ENCODE peak calls at places on chromosomes 11 and 22, in seven cellular contexts. I is breast epithelium, M is uterus, D is ovary, N is transverse colon, H is spleen, B is psoas muscle. T is an unnamed sample. For H3K4me1, the result is how much of the 10 kb centered on the place peaks cover.

GRCh38 chr11:109015283-109015682 is 350.4 kb downstream of the DDX10 start:
- DNase-seq in I (no peak), H (no peak), M (no peak), N (no peak), B (no peak), D (no peak), T (no peak)

GRCh38 chr11:117097567-117098268 is 510 bp downstream of the SIK3 start:
- DNase-seq in M (no peak), B (peak), I (peak), H (no peak), D (no peak), N (peak), T (peak)

GRCh38 chr11:78535920-78536319 is 38.7 kb downstream of the NARS2 start:
- DNase-seq in B (no peak), H (no peak), D (no peak), I (no peak), N (no peak), M (no peak), T (no peak)

GRCh38 chr22:29773233-29773632 is 6.1 kb downstream of the UQCR10 start:
- DNase-seq in N (no peak), M (no peak), B (peak), H (no peak), I (no peak), D (no peak), T (no peak)

GRCh38 chr22:41310336-41310735 is 9.0 kb downstream of the ZC3H7B start:
- DNase-seq in D (no peak), M (no peak), B (no peak), I (no peak), H (no peak), N (no peak), T (no peak)

GRCh38 chr22:33391298-33391697 is 333.1 kb upstream of the SYN3 start:
- DNase-seq in M (no peak), I (no peak), H (no peak), N (no peak), B (no peak), D (no peak), T (no peak)

GRCh38 chr11:31355131-31355530 is 14.4 kb downstream of the DCDC1 start:
- DNase-seq in I (no peak), M (no peak), D (no peak), N (no peak), H (no peak), B (no peak), T (no peak)

GRCh38 chr11:130775306-130776043 is 140.8 kb downstream of the SNX19 start:
- DNase-seq in I (no peak), N (no peak), H (no peak), M (no peak), B (no peak), D (no peak), T (no peak)

GRCh38 chr22:40819741-40820140 is 595 bp upstream of the SLC25A17 start:
- DNase-seq in D (no peak), N (no peak), M (peak), H (no peak), B (no peak), I (no peak), T (no peak)

GRCh38 chr11:57650739-57651090 is 1.0 kb upstream of the YPEL4 start:
- DNase-seq in B (no peak), D (no peak), H (no peak), I (no peak), N (no peak), M (no peak), T (no peak)

GRCh38 chr11:5937868-5938602 is 4.0 kb upstream of the OR56A3 start:
- DNase-seq in H (no peak), D (no peak), M (no peak), N (no peak), B (no peak), I (no peak), T (no peak)

GRCh38 chr11:69374110-69374981 is 80.4 kb downstream of the MYEOV start:
- DNase-seq in M (no peak), I (no peak), D (peak), B (no peak), N (peak), H (peak), T (no peak)

GRCh38 chr22:46090051-46090591 is 60.2 kb upstream of the PPARA start:
- DNase-seq in M (peak), N (peak), I (no peak), D (peak), H (peak), B (peak), T (peak)

GRCh38 chr11:117175781-117176180 is 2.8 kb upstream of the SIDT2 start:
- DNase-seq in H (no peak), M (no peak), D (no peak), N (no peak), I (no peak), B (no peak), T (no peak)

GRCh38 chr11:114132944-114133394 is 73.5 kb downstream of the ZBTB16 start:
- DNase-seq in N (no peak), M (peak), B (peak), I (no peak), H (peak), D (no peak), T (peak)

DNA sequence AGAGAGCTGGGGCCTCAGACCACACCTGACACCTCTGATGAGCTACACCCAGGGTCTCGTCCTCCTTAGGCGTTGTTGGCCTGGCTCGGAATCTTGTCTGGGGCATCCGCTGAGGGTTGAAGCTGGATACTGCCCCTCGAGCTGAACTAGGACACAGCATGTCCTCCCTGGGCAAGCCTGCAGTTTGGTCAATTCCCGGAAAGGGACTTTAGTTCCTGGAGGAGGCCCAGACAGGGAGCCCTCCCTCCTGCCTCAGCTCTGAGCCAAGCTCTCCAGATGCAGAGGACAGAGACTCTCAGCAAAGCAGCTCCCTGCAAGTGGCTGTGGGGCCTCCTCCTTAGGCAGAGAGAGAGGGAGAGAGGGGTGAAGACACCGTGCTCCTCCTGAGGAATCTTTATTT is 4.9 kb downstream of the APOL3 start:
- DNase-seq in M (peak), D (peak), H (no peak), B (peak), I (peak), N (peak), T (peak)
- H3K27ac ChIP-seq in M (peak), D (peak), H (peak), B (peak), I (peak), N (peak), T (no peak)

DNA sequence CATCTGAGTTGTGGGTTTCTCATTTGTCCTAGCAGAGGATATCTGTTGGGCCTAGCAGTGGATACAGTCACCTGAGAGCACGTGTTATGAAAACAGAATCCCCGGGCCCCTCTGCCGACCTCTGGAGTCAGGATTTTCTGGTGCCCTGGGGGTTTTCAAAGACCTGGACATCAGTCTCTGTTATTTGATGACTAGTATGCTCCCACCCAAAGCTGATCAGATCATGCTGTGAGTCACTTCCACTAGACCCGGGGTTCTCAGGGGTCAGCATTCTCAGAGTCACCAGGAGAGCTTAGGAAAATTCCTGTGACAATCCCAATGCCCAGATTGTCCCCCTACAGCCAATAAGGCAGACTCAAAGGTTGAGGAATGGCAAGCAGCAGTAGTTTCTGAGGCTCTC is 38.7 kb downstream of the KCNJ1 start:
- DNase-seq in N (no peak), I (no peak), H (no peak), D (no peak), B (no peak), M (no peak), T (no peak)
- H3K4me1 ChIP-seq in N (under half), I (under half), H (under half), D (under half), B (under half), M (under half), T (under half)

DNA sequence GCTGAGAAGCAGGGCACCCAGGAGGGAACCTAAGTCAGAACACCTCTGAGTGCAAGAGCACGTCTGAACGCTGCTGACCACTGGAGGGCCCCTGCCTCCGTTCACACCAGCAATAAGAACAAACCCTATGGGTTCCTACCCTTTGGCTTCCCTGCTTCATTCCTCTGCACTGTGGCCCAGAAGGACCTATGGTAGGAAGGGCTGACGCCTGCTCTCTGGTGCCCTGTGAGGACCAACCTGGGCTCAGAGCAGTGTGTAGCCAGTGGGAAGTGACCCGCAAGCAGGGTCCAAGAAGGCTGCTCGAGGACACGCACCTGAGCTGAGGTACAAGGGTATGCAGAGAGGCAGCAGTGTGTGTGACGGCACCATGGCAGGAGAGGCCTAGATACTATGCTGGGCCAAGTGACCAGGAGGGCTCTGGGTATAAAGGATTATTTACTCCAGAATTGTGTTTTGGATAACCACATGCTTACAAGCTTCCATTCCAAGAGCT is 68.8 kb upstream of the CLTCL1 start:
- DNase-seq in I (no peak), M (no peak), N (no peak), D (no peak), H (no peak), B (no peak), T (no peak)
- H3K27ac ChIP-seq in I (no peak), M (no peak), N (no peak), D (no peak), H (peak), B (no peak), T (no peak)

DNA sequence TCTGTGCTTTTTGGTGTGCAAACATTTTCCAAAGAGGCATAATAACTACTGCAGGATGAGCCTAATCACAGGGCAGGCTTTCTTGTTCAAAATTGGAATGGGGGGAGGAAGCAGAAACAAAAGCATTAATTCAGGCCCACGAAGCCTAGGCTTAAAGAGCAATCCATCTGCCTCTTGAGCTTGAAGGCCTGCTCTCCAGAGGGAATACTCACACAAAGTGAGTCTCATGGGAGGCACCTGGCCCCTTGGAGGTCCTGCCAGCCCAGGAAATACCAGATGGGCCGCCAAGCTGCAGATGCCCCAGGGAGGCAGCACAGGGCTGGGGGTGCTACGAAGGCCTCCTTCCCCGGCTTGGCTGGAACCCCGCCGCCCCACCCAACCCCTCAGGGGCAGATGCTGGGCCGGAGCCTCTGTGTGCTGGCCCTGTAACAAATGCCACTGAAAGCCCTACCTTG is 39.3 kb upstream of the COMT start:
- DNase-seq in N (no peak), B (no peak), M (no peak), I (no peak), D (no peak), H (no peak), T (no peak)
- H3K4me1 ChIP-seq in N (under half), B (under half), M (under half), I (under half), D (under half), H (under half), T (under half)

GRCh38 chr11:11973361-11973800 is 35.0 kb downstream of the DKK3 start:
- DNase-seq in H (no peak), D (peak), B (peak), I (peak), N (peak), M (peak), T (peak)
- H3K27ac ChIP-seq in H (peak), D (no peak), B (no peak), I (peak), N (peak), M (peak), T (peak)

GRCh38 chr22:22360014-22360413 is 115.4 kb downstream of the VPREB1 start:
- DNase-seq in N (no peak), M (no peak), H (no peak), I (no peak), D (no peak), B (no peak), T (no peak)
- H3K4me1 ChIP-seq in N (under half), M (under half), H (under half), I (under half), D (under half), B (under half), T (under half)

GRCh38 chr11:119029340-119030028 is 1.2 kb downstream of the SLC37A4 start:
- DNase-seq in B (no peak), I (no peak), M (no peak), D (no peak), H (peak), N (peak), T (peak)
- H3K27ac ChIP-seq in B (peak), I (peak), M (peak), D (no peak), H (peak), N (peak), T (no peak)

GRCh38 chr11:11978098-11978637 is 30.3 kb downstream of the DKK3 start:
- DNase-seq in M (no peak), N (no peak), H (no peak), B (no peak), I (peak), D (no peak), T (no peak)
- H3K4me1 ChIP-seq in M (under half), N (under half), H (under half), B (under half), I (under half), D (under half), T (under half)